ENCODE peak calls at places on chromosomes 3 and 15, in six cellular contexts. R, D, Q, S, L and V are unnamed samples.
A peak's percentile ranks its signal among the peaks of the same experiment; 100 is the strongest.

GRCh38 chr3:134840459-134840858 is 45.4 kb downstream of the EPHB1 start:
- DNase-seq in R (no peak), D (no peak), Q (no peak), S (no peak), L (no peak), V (no peak)

GRCh38 chr3:5426094-5426883 is 238.8 kb downstream of the EDEM1 start:
- DNase-seq in R (peak; percentile 42), D (peak; percentile 8), Q (peak; percentile 64), S (peak; percentile 18), L (peak; percentile 87), V (peak; percentile 95)

GRCh38 chr3:43759297-43759782 is 68.6 kb downstream of the ABHD5 start:
- DNase-seq in R (no peak), D (no peak), Q (no peak), S (no peak), L (no peak), V (peak; percentile 61)

GRCh38 chr15:64803526-64803925 is 21.9 kb downstream of the PIF1 start:
- DNase-seq in R (no peak), D (no peak), Q (no peak), S (no peak), L (no peak), V (no peak)

GRCh38 chr3:109033000-109033660 is 79.5 kb upstream of the GUCA1C start:
- DNase-seq in R (no peak), D (no peak), Q (no peak), S (no peak), L (no peak), V (no peak)

GRCh38 chr3:98827221-98827620 is 64.1 kb downstream of the ST3GAL6 start:
- DNase-seq in R (no peak), D (no peak), Q (no peak), S (no peak), L (no peak), V (no peak)

GRCh38 chr15:65769482-65769881 is 22.6 kb downstream of the DENND4A start:
- DNase-seq in R (no peak), D (no peak), Q (no peak), S (no peak), L (no peak), V (no peak)

GRCh38 chr3:10548997-10549396 is 43.6 kb upstream of the ATP2B2 start:
- DNase-seq in R (no peak), D (no peak), Q (no peak), S (no peak), L (no peak), V (no peak)

GRCh38 chr15:76996526-76997401 is 1.8 kb downstream of the PSTPIP1 start:
- DNase-seq in R (no peak), D (no peak), Q (peak; percentile 53), S (no peak), L (peak; percentile 69), V (no peak)

GRCh38 chr3:14605070-14605469 is 46.5 kb upstream of the CCDC174 start:
- DNase-seq in R (no peak), D (no peak), Q (no peak), S (no peak), L (no peak), V (no peak)

GRCh38 chr15:97960364-97961066 is at the start of gene ARRDC4:
- DNase-seq in R (peak; percentile 98), D (peak; percentile 100), Q (peak; percentile 93), S (peak; percentile 97), L (peak; percentile 99), V (peak; percentile 99)

GRCh38 chr3:4758957-4759656 is 220.1 kb upstream of the BHLHE40 start:
- DNase-seq in R (no peak), D (no peak), Q (no peak), S (no peak), L (no peak), V (no peak)

GRCh38 chr15:57873564-57874209 is 167.2 kb downstream of the POLR2M start:
- DNase-seq in R (no peak), D (no peak), Q (no peak), S (no peak), L (no peak), V (peak; percentile 27)

GRCh38 chr3:71389911-71390573 is 193.5 kb downstream of the FOXP1 start:
- DNase-seq in R (peak; percentile 33), D (no peak), Q (no peak), S (no peak), L (peak; percentile 71), V (no peak)

GRCh38 chr3:20225769-20226168 is 39.8 kb upstream of the SGO1 start:
- DNase-seq in R (peak; percentile 10), D (no peak), Q (peak; percentile 28), S (no peak), L (no peak), V (peak; percentile 67)

GRCh38 chr3:27712136-27713065 is 9.7 kb downstream of the EOMES start:
- DNase-seq in R (peak; percentile 61), D (peak; percentile 54), Q (peak; percentile 86), S (peak; percentile 75), L (peak; percentile 88), V (peak; percentile 69)

GRCh38 chr15:52682776-52683175 is 3.6 kb upstream of the ATOSA start:
- DNase-seq in R (no peak), D (no peak), Q (no peak), S (no peak), L (no peak), V (no peak)

GRCh38 chr3:128698211-128699011 is 27.6 kb upstream of the RAB7A start:
- DNase-seq in R (no peak), D (no peak), Q (peak; percentile 30), S (no peak), L (peak; percentile 53), V (peak; percentile 91)

GRCh38 chr3:56624725-56625124 is 58.3 kb downstream of the TASOR start:
- DNase-seq in R (no peak), D (peak; percentile 16), Q (no peak), S (no peak), L (no peak), V (peak; percentile 90)

GRCh38 chr3:43048470-43048869 is 57.4 kb downstream of the POMGNT2 start:
- DNase-seq in R (no peak), D (no peak), Q (no peak), S (no peak), L (no peak), V (no peak)

GRCh38 chr15:52114256-52114655 is 1.7 kb upstream of the BCL2L10 start:
- DNase-seq in R (no peak), D (no peak), Q (no peak), S (no peak), L (no peak), V (no peak)

GRCh38 chr3:71064288-71064975 is 519.1 kb downstream of the FOXP1 start:
- DNase-seq in R (no peak), D (peak; percentile 49), Q (peak; percentile 89), S (peak; percentile 59), L (peak; percentile 73), V (peak; percentile 74)

GRCh38 chr3:61601831-61602230 is 40.5 kb downstream of the PTPRG start:
- DNase-seq in R (no peak), D (no peak), Q (no peak), S (no peak), L (no peak), V (peak; percentile 39)

GRCh38 chr15:57680021-57680420 is 26.5 kb upstream of the POLR2M start:
- DNase-seq in R (no peak), D (no peak), Q (no peak), S (no peak), L (no peak), V (no peak)

GRCh38 chr3:128006471-128007424 is 45.5 kb upstream of the SEC61A1 start:
- DNase-seq in R (no peak), D (no peak), Q (peak; percentile 49), S (no peak), L (no peak), V (no peak)

GRCh38 chr3:179811321-179812095 is 158.7 kb downstream of the USP13 start:
- DNase-seq in R (peak; percentile 71), D (peak; percentile 24), Q (peak; percentile 73), S (no peak), L (no peak), V (peak; percentile 75)

GRCh38 chr3:108589081-108589997 is at the start of the genes CIP2A and DZIP3:
- DNase-seq in R (peak; percentile 87), D (peak; percentile 83), Q (peak; percentile 95), S (peak; percentile 80), L (peak; percentile 89), V (peak; percentile 80)

GRCh38 chr15:94083467-94083991 is 147.8 kb upstream of the MCTP2 start:
- DNase-seq in R (no peak), D (no peak), Q (no peak), S (no peak), L (no peak), V (no peak)

GRCh38 chr3:75089831-75090230 is 475.4 kb upstream of the CNTN3 start:
- DNase-seq in R (no peak), D (no peak), Q (no peak), S (no peak), L (no peak), V (no peak)

GRCh38 chr3:119829431-119829830 is 47.5 kb downstream of the NR1I2 start:
- DNase-seq in R (no peak), D (no peak), Q (no peak), S (no peak), L (no peak), V (no peak)

GRCh38 chr3:100536093-100536492 is 43.7 kb downstream of the TMEM45A start:
- DNase-seq in R (no peak), D (no peak), Q (no peak), S (no peak), L (no peak), V (peak; percentile 63)

GRCh38 chr15:31446546-31446945 is 119.9 kb downstream of the KLF13 start:
- DNase-seq in R (no peak), D (no peak), Q (no peak), S (no peak), L (no peak), V (no peak)

GRCh38 chr3:61617041-61617440 is 55.7 kb downstream of the PTPRG start:
- DNase-seq in R (no peak), D (no peak), Q (no peak), S (no peak), L (no peak), V (no peak)

GRCh38 chr15:47792231-47792630 is 74.9 kb downstream of the SEMA6D start:
- DNase-seq in R (no peak), D (no peak), Q (no peak), S (no peak), L (no peak), V (no peak)

GRCh38 chr15:57003418-57003817 is 85.0 kb downstream of the TCF12 start:
- DNase-seq in R (no peak), D (peak; percentile 44), Q (no peak), S (no peak), L (no peak), V (peak; percentile 56)

GRCh38 chr3:105066106-105066839 is 300.4 kb upstream of the ALCAM start:
- DNase-seq in R (no peak), D (no peak), Q (no peak), S (no peak), L (no peak), V (no peak)

GRCh38 chr15:35000511-35000910 is 12.4 kb upstream of the ZNF770 start:
- DNase-seq in R (no peak), D (peak; percentile 56), Q (no peak), S (no peak), L (no peak), V (peak; percentile 87)

GRCh38 chr3:193829781-193830180 is 236.8 kb downstream of the OPA1 start:
- DNase-seq in R (no peak), D (no peak), Q (no peak), S (no peak), L (no peak), V (peak; percentile 87)